ENCODE peak calls at places on chromosome 1, in five cellular contexts. O is GM12864, L is DND-41, C is H54, F is nucleus accumbens. T is an unnamed sample.

GRCh38 chr1:198128528-198128927 is 28.3 kb upstream of the NEK7 start:
- DNase-seq in C (no peak), O (no peak), F (no peak), L (no peak), T (peak)

GRCh38 chr1:10662090-10662688 is 134.3 kb downstream of the CASZ1 start:
- DNase-seq in C (no peak), F (no peak), O (no peak), L (no peak), T (no peak)

GRCh38 chr1:236354330-236355147 is 39.5 kb upstream of the EDARADD start:
- DNase-seq in O (no peak), L (no peak), F (no peak), C (no peak), T (peak)

GRCh38 chr1:242692988-242693387 is 168.5 kb upstream of the PLD5 start:
- DNase-seq in O (no peak), C (no peak), F (no peak), L (no peak), T (no peak)

GRCh38 chr1:10829965-10830515 is 33.6 kb upstream of the CASZ1 start:
- DNase-seq in L (no peak), O (no peak), F (no peak), C (no peak), T (no peak)

GRCh38 chr1:165842363-165843129 is 15.1 kb downstream of the UCK2 start:
- DNase-seq in L (peak), O (no peak), C (no peak), F (no peak), T (peak)

GRCh38 chr1:226945106-226945857 is 5.2 kb downstream of the COQ8A start:
- DNase-seq in L (no peak), F (no peak), O (no peak), C (no peak), T (no peak)

GRCh38 chr1:70891444-70891843 is 156.2 kb downstream of the PTGER3 start:
- DNase-seq in O (no peak), F (no peak), L (no peak), C (no peak), T (peak)

GRCh38 chr1:7117599-7118281 is 332.5 kb downstream of the CAMTA1 start:
- DNase-seq in O (no peak), L (no peak), C (peak), F (no peak), T (peak)

T was measured in adipocyte.